ENCODE peak calls at places on chromosome 17, in five cellular contexts. One of them, this sample, is unnamed.

GRCh38 chr17:55341432-55341831 is 76.7 kb downstream of the HLF start:
- DNase-seq in activated T-helper 9 cell treated with anti-CD3 and anti-CD28 coated beads, Interleukin-2, amount 50 U/mL, for 16 hours: no peak
- DNase-seq in stimulated activated CD4-positive, alpha-beta T cell treated with anti-CD3 and anti-CD28 coated beads, Interleukin-1b, Interleukin-23, amount 100 ng/mL, for 1 hour: no peak
- DNase-seq in NCI-H1048: no peak
- DNase-seq in Right ventricle myocardium superior: no peak
- DNase-seq in this sample: no peak

GRCh38 chr17:82241183-82241925 is 12.5 kb downstream of the SLC16A3 start:
- DNase-seq in activated T-helper 9 cell treated with anti-CD3 and anti-CD28 coated beads, Interleukin-2, amount 50 U/mL, for 16 hours: peak
- DNase-seq in stimulated activated CD4-positive, alpha-beta T cell treated with anti-CD3 and anti-CD28 coated beads, Interleukin-1b, Interleukin-23, amount 100 ng/mL, for 1 hour: no peak
- DNase-seq in NCI-H1048: no peak
- DNase-seq in Right ventricle myocardium superior: peak
- DNase-seq in this sample: peak

GRCh38 chr17:6474906-6475305 is 30.7 kb downstream of the PIMREG start:
- DNase-seq in stimulated activated CD4-positive, alpha-beta T cell treated with anti-CD3 and anti-CD28 coated beads, Interleukin-1b, Interleukin-23, amount 100 ng/mL, for 1 hour: no peak
- DNase-seq in NCI-H1048: no peak
- DNase-seq in activated T-helper 9 cell treated with anti-CD3 and anti-CD28 coated beads, Interleukin-2, amount 50 U/mL, for 16 hours: no peak
- DNase-seq in Right ventricle myocardium superior: no peak
- DNase-seq in this sample: peak

GRCh38 chr17:62578757-62579487 is 48.5 kb upstream of the MRC2 start:
- DNase-seq in Right ventricle myocardium superior: no peak
- DNase-seq in stimulated activated CD4-positive, alpha-beta T cell treated with anti-CD3 and anti-CD28 coated beads, Interleukin-1b, Interleukin-23, amount 100 ng/mL, for 1 hour: no peak
- DNase-seq in NCI-H1048: no peak
- DNase-seq in activated T-helper 9 cell treated with anti-CD3 and anti-CD28 coated beads, Interleukin-2, amount 50 U/mL, for 16 hours: no peak
- DNase-seq in this sample: no peak

GRCh38 chr17:78797691-78798585 is 15.9 kb upstream of the CYTH1 start:
- DNase-seq in NCI-H1048: no peak
- DNase-seq in Right ventricle myocardium superior: no peak
- DNase-seq in activated T-helper 9 cell treated with anti-CD3 and anti-CD28 coated beads, Interleukin-2, amount 50 U/mL, for 16 hours: no peak
- DNase-seq in stimulated activated CD4-positive, alpha-beta T cell treated with anti-CD3 and anti-CD28 coated beads, Interleukin-1b, Interleukin-23, amount 100 ng/mL, for 1 hour: no peak
- DNase-seq in this sample: no peak

GRCh38 chr17:8072727-8073461 is 14.6 kb downstream of the ALOX12B start:
- DNase-seq in Right ventricle myocardium superior: peak
- DNase-seq in NCI-H1048: no peak
- DNase-seq in stimulated activated CD4-positive, alpha-beta T cell treated with anti-CD3 and anti-CD28 coated beads, Interleukin-1b, Interleukin-23, amount 100 ng/mL, for 1 hour: no peak
- DNase-seq in activated T-helper 9 cell treated with anti-CD3 and anti-CD28 coated beads, Interleukin-2, amount 50 U/mL, for 16 hours: no peak
- DNase-seq in this sample: no peak

GRCh38 chr17:42399948-42400843 is 12.0 kb upstream of the STAT3 start:
- DNase-seq in activated T-helper 9 cell treated with anti-CD3 and anti-CD28 coated beads, Interleukin-2, amount 50 U/mL, for 16 hours: no peak
- DNase-seq in NCI-H1048: no peak
- DNase-seq in Right ventricle myocardium superior: no peak
- DNase-seq in stimulated activated CD4-positive, alpha-beta T cell treated with anti-CD3 and anti-CD28 coated beads, Interleukin-1b, Interleukin-23, amount 100 ng/mL, for 1 hour: no peak
- DNase-seq in this sample: no peak

GRCh38 chr17:50593321-50593720 is 32.8 kb downstream of the CACNA1G start:
- DNase-seq in stimulated activated CD4-positive, alpha-beta T cell treated with anti-CD3 and anti-CD28 coated beads, Interleukin-1b, Interleukin-23, amount 100 ng/mL, for 1 hour: no peak
- DNase-seq in activated T-helper 9 cell treated with anti-CD3 and anti-CD28 coated beads, Interleukin-2, amount 50 U/mL, for 16 hours: no peak
- DNase-seq in NCI-H1048: no peak
- DNase-seq in Right ventricle myocardium superior: peak
- DNase-seq in this sample: no peak

GRCh38 chr17:19812407-19812806 is 55.3 kb downstream of the ULK2 start:
- DNase-seq in stimulated activated CD4-positive, alpha-beta T cell treated with anti-CD3 and anti-CD28 coated beads, Interleukin-1b, Interleukin-23, amount 100 ng/mL, for 1 hour: no peak
- DNase-seq in Right ventricle myocardium superior: no peak
- DNase-seq in NCI-H1048: no peak
- DNase-seq in activated T-helper 9 cell treated with anti-CD3 and anti-CD28 coated beads, Interleukin-2, amount 50 U/mL, for 16 hours: no peak
- DNase-seq in this sample: no peak

GRCh38 chr17:73281926-73282325 is 20.2 kb upstream of the CPSF4L start:
- DNase-seq in stimulated activated CD4-positive, alpha-beta T cell treated with anti-CD3 and anti-CD28 coated beads, Interleukin-1b, Interleukin-23, amount 100 ng/mL, for 1 hour: no peak
- DNase-seq in activated T-helper 9 cell treated with anti-CD3 and anti-CD28 coated beads, Interleukin-2, amount 50 U/mL, for 16 hours: no peak
- DNase-seq in Right ventricle myocardium superior: no peak
- DNase-seq in NCI-H1048: no peak
- DNase-seq in this sample: no peak

GRCh38 chr17:75131278-75132017 is at the start of gene NT5C:
- DNase-seq in NCI-H1048: peak
- DNase-seq in stimulated activated CD4-positive, alpha-beta T cell treated with anti-CD3 and anti-CD28 coated beads, Interleukin-1b, Interleukin-23, amount 100 ng/mL, for 1 hour: no peak
- DNase-seq in Right ventricle myocardium superior: peak
- DNase-seq in activated T-helper 9 cell treated with anti-CD3 and anti-CD28 coated beads, Interleukin-2, amount 50 U/mL, for 16 hours: peak
- DNase-seq in this sample: peak

GRCh38 chr17:80028030-80028429 is 7.6 kb downstream of the TBC1D16 start:
- DNase-seq in Right ventricle myocardium superior: no peak
- DNase-seq in activated T-helper 9 cell treated with anti-CD3 and anti-CD28 coated beads, Interleukin-2, amount 50 U/mL, for 16 hours: no peak
- DNase-seq in stimulated activated CD4-positive, alpha-beta T cell treated with anti-CD3 and anti-CD28 coated beads, Interleukin-1b, Interleukin-23, amount 100 ng/mL, for 1 hour: no peak
- DNase-seq in NCI-H1048: no peak
- DNase-seq in this sample: no peak

GRCh38 chr17:81885454-81885853 is 5.9 kb downstream of the ALYREF start:
- DNase-seq in activated T-helper 9 cell treated with anti-CD3 and anti-CD28 coated beads, Interleukin-2, amount 50 U/mL, for 16 hours: no peak
- DNase-seq in NCI-H1048: no peak
- DNase-seq in Right ventricle myocardium superior: no peak
- DNase-seq in stimulated activated CD4-positive, alpha-beta T cell treated with anti-CD3 and anti-CD28 coated beads, Interleukin-1b, Interleukin-23, amount 100 ng/mL, for 1 hour: no peak
- DNase-seq in this sample: no peak

GRCh38 chr17:28370035-28370743 is at the start of gene VTN:
- DNase-seq in activated T-helper 9 cell treated with anti-CD3 and anti-CD28 coated beads, Interleukin-2, amount 50 U/mL, for 16 hours: no peak
- DNase-seq in NCI-H1048: no peak
- DNase-seq in Right ventricle myocardium superior: peak
- DNase-seq in stimulated activated CD4-positive, alpha-beta T cell treated with anti-CD3 and anti-CD28 coated beads, Interleukin-1b, Interleukin-23, amount 100 ng/mL, for 1 hour: no peak
- DNase-seq in this sample: peak

GRCh38 chr17:42436401-42436800 is 13.3 kb upstream of the CAVIN1 start:
- DNase-seq in Right ventricle myocardium superior: no peak
- DNase-seq in NCI-H1048: no peak
- DNase-seq in stimulated activated CD4-positive, alpha-beta T cell treated with anti-CD3 and anti-CD28 coated beads, Interleukin-1b, Interleukin-23, amount 100 ng/mL, for 1 hour: no peak
- DNase-seq in activated T-helper 9 cell treated with anti-CD3 and anti-CD28 coated beads, Interleukin-2, amount 50 U/mL, for 16 hours: no peak
- DNase-seq in this sample: no peak

GRCh38 chr17:49486012-49486641 is 9.0 kb upstream of the NGFR start:
- DNase-seq in Right ventricle myocardium superior: no peak
- DNase-seq in NCI-H1048: no peak
- DNase-seq in activated T-helper 9 cell treated with anti-CD3 and anti-CD28 coated beads, Interleukin-2, amount 50 U/mL, for 16 hours: no peak
- DNase-seq in stimulated activated CD4-positive, alpha-beta T cell treated with anti-CD3 and anti-CD28 coated beads, Interleukin-1b, Interleukin-23, amount 100 ng/mL, for 1 hour: no peak
- DNase-seq in this sample: no peak

GRCh38 chr17:39676198-39676819 is 8.1 kb downstream of the PNMT start:
- DNase-seq in activated T-helper 9 cell treated with anti-CD3 and anti-CD28 coated beads, Interleukin-2, amount 50 U/mL, for 16 hours: peak
- DNase-seq in NCI-H1048: no peak
- DNase-seq in stimulated activated CD4-positive, alpha-beta T cell treated with anti-CD3 and anti-CD28 coated beads, Interleukin-1b, Interleukin-23, amount 100 ng/mL, for 1 hour: no peak
- DNase-seq in Right ventricle myocardium superior: peak
- DNase-seq in this sample: peak

GRCh38 chr17:65438708-65439294 is 122.6 kb downstream of the AXIN2 start:
- DNase-seq in NCI-H1048: no peak
- DNase-seq in Right ventricle myocardium superior: no peak
- DNase-seq in stimulated activated CD4-positive, alpha-beta T cell treated with anti-CD3 and anti-CD28 coated beads, Interleukin-1b, Interleukin-23, amount 100 ng/mL, for 1 hour: no peak
- DNase-seq in activated T-helper 9 cell treated with anti-CD3 and anti-CD28 coated beads, Interleukin-2, amount 50 U/mL, for 16 hours: no peak
- DNase-seq in this sample: no peak

GRCh38 chr17:82272495-82273326 is 789 bp downstream of the CSNK1D start:
- DNase-seq in stimulated activated CD4-positive, alpha-beta T cell treated with anti-CD3 and anti-CD28 coated beads, Interleukin-1b, Interleukin-23, amount 100 ng/mL, for 1 hour: peak
- DNase-seq in NCI-H1048: no peak
- DNase-seq in activated T-helper 9 cell treated with anti-CD3 and anti-CD28 coated beads, Interleukin-2, amount 50 U/mL, for 16 hours: peak
- DNase-seq in Right ventricle myocardium superior: peak
- DNase-seq in this sample: peak

GRCh38 chr17:12575641-12576040 is 90.0 kb upstream of the MYOCD start:
- DNase-seq in Right ventricle myocardium superior: no peak
- DNase-seq in NCI-H1048: no peak
- DNase-seq in stimulated activated CD4-positive, alpha-beta T cell treated with anti-CD3 and anti-CD28 coated beads, Interleukin-1b, Interleukin-23, amount 100 ng/mL, for 1 hour: no peak
- DNase-seq in activated T-helper 9 cell treated with anti-CD3 and anti-CD28 coated beads, Interleukin-2, amount 50 U/mL, for 16 hours: no peak
- DNase-seq in this sample: no peak